ENCODE peak calls at places on chromosome X, in ten cellular contexts. N, R, H, C, I, Z, K, L, Y and B are unnamed samples. For H3K9me3, the result is how much of the 10 kb centered on the place peaks cover.

GRCh38 chrX:12021708-12022107 is 116.6 kb upstream of the FRMPD4 start:
- DNase-seq in N (no peak), R (no peak), H (no peak), C (no peak), I (no peak), Z (no peak), K (no peak), L (no peak), Y (no peak), B (no peak)

GRCh38 chrX:127011629-127012028 is 192.1 kb downstream of the PRR32 start:
- DNase-seq in N (no peak), R (no peak), H (no peak), C (no peak), I (no peak), Z (no peak), K (no peak), L (no peak), Y (no peak), B (no peak)

GRCh38 chrX:109635151-109635550 is 10.2 kb upstream of the KCNE5 start:
- DNase-seq in N (no peak), R (peak), H (peak), C (no peak), I (no peak), Z (no peak), K (no peak), L (no peak), Y (no peak), B (peak)

GRCh38 chrX:49053223-49054072 is 5.4 kb upstream of the CCDC120 start:
- DNase-seq in N (no peak), R (peak), H (no peak), C (peak), I (peak), Z (peak), K (peak), L (peak), Y (peak), B (peak)

GRCh38 chrX:143429831-143430230 is 87.4 kb downstream of the SPANXN3 start:
- DNase-seq in N (no peak), R (peak), H (no peak), C (no peak), I (no peak), Z (no peak), K (no peak), L (no peak), Y (no peak), B (no peak)

GRCh38 chrX:125444659-125445058 is 125.0 kb downstream of the TEX13C start:
- DNase-seq in N (no peak), R (no peak), H (no peak), C (no peak), I (no peak), Z (no peak), K (no peak), L (no peak), Y (no peak), B (no peak)

GRCh38 chrX:133674726-133675470 is 259.6 kb upstream of the GPC4 start:
- DNase-seq in N (no peak), R (peak), H (no peak), C (no peak), I (no peak), Z (no peak), K (peak), L (peak), Y (peak), B (no peak)

GRCh38 chrX:26845051-26845450 is 618.1 kb downstream of the PPP4R3C start:
- DNase-seq in N (no peak), R (no peak), H (peak), C (no peak), I (no peak), Z (no peak), K (no peak), L (no peak), Y (no peak), B (no peak)

GRCh38 chrX:131704136-131704695 is 160.3 kb downstream of the OR13H1 start:
- DNase-seq in N (peak), R (peak), H (peak), C (peak), I (no peak), Z (no peak), K (peak), L (no peak), Y (peak), B (peak)

GRCh38 chrX:117713411-117713810 is 403.2 kb downstream of the KLHL13 start:
- DNase-seq in N (no peak), R (no peak), H (no peak), C (no peak), I (no peak), Z (no peak), K (no peak), L (no peak), Y (no peak), B (no peak)

GRCh38 chrX:131979116-131979515 is 44.0 kb upstream of the STK26 start:
- DNase-seq in N (no peak), R (no peak), H (no peak), C (no peak), I (no peak), Z (no peak), K (no peak), L (no peak), Y (no peak), B (no peak)

GRCh38 chrX:12779534-12779933 is 11.7 kb upstream of the PRPS2 start:
- DNase-seq in N (no peak), R (no peak), H (no peak), C (no peak), I (no peak), Z (no peak), K (no peak), L (peak), Y (no peak), B (no peak)

GRCh38 chrX:21623778-21624501 is 34.2 kb downstream of the KLHL34 start:
- DNase-seq in N (no peak), R (peak), H (no peak), C (no peak), I (no peak), Z (no peak), K (no peak), L (no peak), Y (no peak), B (no peak)

GRCh38 chrX:102887687-102888086 is 49.4 kb upstream of the RAB40AL start:
- DNase-seq in N (no peak), R (no peak), H (no peak), C (no peak), I (no peak), Z (no peak), K (no peak), L (no peak), Y (no peak), B (no peak)

GRCh38 chrX:102883491-102883890 is 53.6 kb upstream of the RAB40AL start:
- DNase-seq in N (no peak), R (no peak), H (no peak), C (no peak), I (no peak), Z (no peak), K (no peak), L (no peak), Y (no peak), B (no peak)
- H3K9me3 ChIP-seq in N (under half), R (under half), H (under half), C (under half), I (under half), Z (under half), K (under half), L (under half), Y (under half), B (under half)

GRCh38 chrX:153685751-153686676 is 1.7 kb upstream of the SLC6A8 start:
- DNase-seq in N (no peak), R (no peak), H (no peak), C (no peak), I (peak), Z (no peak), K (no peak), L (no peak), Y (peak), B (no peak)
- H3K9me3 ChIP-seq in N (under half), R (under half), H (under half), C (under half), I (under half), Z (under half), K (under half), L (under half), Y (under half), B (under half)

DNA sequence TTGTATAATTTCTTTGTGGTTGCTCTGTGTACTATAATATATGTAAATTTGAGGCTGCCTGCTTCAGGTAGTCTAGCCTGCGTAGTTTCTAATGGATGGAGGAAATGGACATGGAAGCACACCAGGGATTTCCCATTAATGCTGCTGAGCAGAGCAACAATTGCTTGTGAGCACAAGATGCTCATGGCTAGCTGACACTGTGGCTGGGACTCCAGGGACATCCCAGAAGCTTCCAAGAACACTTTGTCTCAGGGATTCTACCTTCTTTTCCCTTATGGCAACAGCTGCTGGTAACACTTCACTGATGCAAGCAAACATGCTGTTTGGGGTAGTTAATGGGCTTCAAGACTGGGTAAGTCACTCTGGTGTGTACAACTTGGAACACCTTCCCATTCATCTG is 66.1 kb downstream of the TENT5D start:
- DNase-seq in N (no peak), R (no peak), H (no peak), C (no peak), I (no peak), Z (no peak), K (no peak), L (no peak), Y (no peak), B (no peak)
- H3K9me3 ChIP-seq in N (under half), R (under half), H (under half), C (under half), I (under half), Z (under half), K (under half), L (under half), Y (under half), B (under half)

GRCh38 chrX:47879447-47879846 is 42.7 kb downstream of the ZNF81 start:
- DNase-seq in N (no peak), R (no peak), H (no peak), C (no peak), I (no peak), Z (no peak), K (no peak), L (no peak), Y (no peak), B (no peak)
- H3K9me3 ChIP-seq in N (under half), R (under half), H (under half), C (under half), I (under half), Z (under half), K (under half), L (under half), Y (under half), B (under half)

DNA sequence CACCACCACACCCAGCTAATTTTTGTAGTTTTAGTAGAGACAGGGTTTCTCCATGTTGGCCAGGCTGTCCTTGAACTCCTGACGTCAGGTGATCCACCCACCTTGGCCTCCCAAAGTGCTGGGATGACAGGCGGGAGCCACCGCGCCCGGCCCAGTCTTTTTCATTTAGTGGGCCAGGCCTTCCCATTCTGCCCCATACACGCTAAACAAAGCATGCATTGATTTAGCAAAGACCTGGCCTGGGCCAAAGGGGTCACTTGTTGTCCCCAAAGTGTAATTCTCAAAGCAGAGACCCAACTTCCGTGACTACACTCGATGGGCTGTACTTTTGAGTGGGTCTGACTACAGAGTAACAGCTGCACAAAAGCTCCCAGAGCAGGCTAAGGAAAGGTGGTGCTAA is 29.2 kb downstream of the CNGA2 start:
- DNase-seq in N (no peak), R (no peak), H (no peak), C (no peak), I (no peak), Z (no peak), K (no peak), L (no peak), Y (no peak), B (no peak)
- H3K9me3 ChIP-seq in N (under half), R (under half), H (under half), C (under half), I (under half), Z (under half), K (under half), L (under half), Y (under half), B (under half)

DNA sequence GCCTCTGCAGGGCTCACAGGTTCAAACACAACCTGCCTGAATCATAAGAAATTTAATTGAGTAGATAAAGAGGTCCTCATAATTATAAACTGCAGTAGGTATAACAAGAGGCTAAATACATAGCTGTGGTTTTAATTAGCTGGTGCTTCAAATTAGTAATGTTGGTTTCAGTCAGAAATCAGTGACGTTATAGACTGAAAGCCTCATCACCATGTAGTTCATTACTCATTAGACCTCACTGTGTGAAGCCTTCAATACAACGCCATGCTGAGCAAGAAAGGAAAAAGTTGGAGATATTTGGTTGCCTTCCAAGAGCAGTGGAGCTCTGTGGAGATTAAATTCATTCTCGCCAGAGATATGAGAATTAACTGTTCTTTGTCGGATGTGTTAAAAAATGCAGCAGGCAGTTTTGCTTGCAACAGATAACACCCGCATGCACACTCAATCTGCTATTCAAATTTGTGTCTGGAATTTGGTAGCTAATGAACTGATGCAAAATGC is 148.8 kb downstream of the AFF2 start:
- DNase-seq in N (no peak), R (no peak), H (peak), C (no peak), I (no peak), Z (no peak), K (no peak), L (no peak), Y (no peak), B (no peak)
- H3K9me3 ChIP-seq in N (under half), R (under half), H (under half), C (under half), I (under half), Z (under half), K (under half), L (under half), Y (under half), B (under half)